ENCODE peak calls at places on chromosome 10, in seven cellular contexts. K, M, C, Q, Z, J and P are unnamed samples.

GRCh38 chr10:36531621-36532020 is 593.8 kb upstream of the ANKRD30A start:
- DNase-seq in K (no peak), M (no peak), C (no peak), Q (no peak), Z (no peak), J (no peak), P (peak; percentile 83)

GRCh38 chr10:110764793-110765512 is 106.8 kb upstream of the PDCD4 start:
- DNase-seq in K (no peak), M (no peak), C (no peak), Q (no peak), Z (no peak), J (no peak), P (peak; percentile 53)

GRCh38 chr10:44962870-44963738 is 3.5 kb downstream of the RASSF4 start:
- DNase-seq in K (no peak), M (peak; percentile 22), C (no peak), Q (peak; percentile 45), Z (no peak), J (peak; percentile 38), P (no peak)

GRCh38 chr10:18659784-18660561 is 742 bp downstream of the ARL5B start:
- DNase-seq in K (no peak), M (no peak), C (no peak), Q (peak; percentile 33), Z (peak; percentile 47), J (peak; percentile 79), P (peak; percentile 90)

GRCh38 chr10:123945506-123945905 is 53.9 kb upstream of the CPXM2 start:
- DNase-seq in K (no peak), M (no peak), C (no peak), Q (no peak), Z (peak; percentile 5), J (no peak), P (peak; percentile 38)

GRCh38 chr10:114631678-114632417 is 26.2 kb downstream of the ABLIM1 start:
- DNase-seq in K (no peak), M (peak; percentile 58), C (peak; percentile 53), Q (peak; percentile 77), Z (no peak), J (peak; percentile 54), P (no peak)

GRCh38 chr10:72291019-72291532 is 17.4 kb downstream of the DDIT4 start:
- DNase-seq in K (no peak), M (no peak), C (no peak), Q (no peak), Z (no peak), J (no peak), P (no peak)

GRCh38 chr10:122331100-122331499 is 43.4 kb upstream of the PLEKHA1 start:
- DNase-seq in K (no peak), M (no peak), C (no peak), Q (no peak), Z (no peak), J (no peak), P (no peak)

GRCh38 chr10:86373828-86374227 is 7.2 kb upstream of the GRID1 start:
- DNase-seq in K (no peak), M (no peak), C (no peak), Q (no peak), Z (no peak), J (no peak), P (no peak)

GRCh38 chr10:123559066-123559822 is 106.9 kb upstream of the GPR26 start:
- DNase-seq in K (no peak), M (peak; percentile 54), C (peak; percentile 65), Q (peak; percentile 71), Z (peak; percentile 66), J (peak; percentile 76), P (peak; percentile 36)

GRCh38 chr10:53836638-53837037 is 964.4 kb downstream of the PCDH15 start:
- DNase-seq in K (no peak), M (no peak), C (no peak), Q (no peak), Z (peak; percentile 31), J (no peak), P (peak; percentile 81)

GRCh38 chr10:73247509-73248258 is 629 bp upstream of the DNAJC9 start:
- DNase-seq in K (no peak), M (no peak), C (no peak), Q (no peak), Z (no peak), J (no peak), P (no peak)

GRCh38 chr10:44180321-44181154 is 204.4 kb downstream of the CXCL12 start:
- DNase-seq in K (no peak), M (no peak), C (no peak), Q (no peak), Z (peak; percentile 79), J (no peak), P (no peak)

GRCh38 chr10:80894339-80894791 is 356.7 kb downstream of the SH2D4B start:
- DNase-seq in K (no peak), M (no peak), C (no peak), Q (no peak), Z (no peak), J (no peak), P (no peak)

GRCh38 chr10:116787018-116787674 is 44.8 kb upstream of the HSPA12A start:
- DNase-seq in K (no peak), M (no peak), C (no peak), Q (no peak), Z (no peak), J (no peak), P (no peak)

GRCh38 chr10:131997366-131998049 is 15.8 kb upstream of the BNIP3 start:
- DNase-seq in K (no peak), M (peak; percentile 37), C (no peak), Q (peak; percentile 70), Z (peak; percentile 92), J (peak; percentile 88), P (peak; percentile 84)

GRCh38 chr10:14173391-14173705 is 157.4 kb downstream of the FRMD4A start:
- DNase-seq in K (no peak), M (no peak), C (no peak), Q (no peak), Z (peak; percentile 28), J (peak; percentile 28), P (no peak)
- H3K4me3 ChIP-seq in K (peak overlapping the region; percentile 53), M (peak overlapping the region; percentile 16), C (peak overlapping the region; percentile 51), Q (peak overlapping the region; percentile 35), Z (peak overlapping the region; percentile 49), J (no peak overlapping the region), P (no peak overlapping the region)

DNA sequence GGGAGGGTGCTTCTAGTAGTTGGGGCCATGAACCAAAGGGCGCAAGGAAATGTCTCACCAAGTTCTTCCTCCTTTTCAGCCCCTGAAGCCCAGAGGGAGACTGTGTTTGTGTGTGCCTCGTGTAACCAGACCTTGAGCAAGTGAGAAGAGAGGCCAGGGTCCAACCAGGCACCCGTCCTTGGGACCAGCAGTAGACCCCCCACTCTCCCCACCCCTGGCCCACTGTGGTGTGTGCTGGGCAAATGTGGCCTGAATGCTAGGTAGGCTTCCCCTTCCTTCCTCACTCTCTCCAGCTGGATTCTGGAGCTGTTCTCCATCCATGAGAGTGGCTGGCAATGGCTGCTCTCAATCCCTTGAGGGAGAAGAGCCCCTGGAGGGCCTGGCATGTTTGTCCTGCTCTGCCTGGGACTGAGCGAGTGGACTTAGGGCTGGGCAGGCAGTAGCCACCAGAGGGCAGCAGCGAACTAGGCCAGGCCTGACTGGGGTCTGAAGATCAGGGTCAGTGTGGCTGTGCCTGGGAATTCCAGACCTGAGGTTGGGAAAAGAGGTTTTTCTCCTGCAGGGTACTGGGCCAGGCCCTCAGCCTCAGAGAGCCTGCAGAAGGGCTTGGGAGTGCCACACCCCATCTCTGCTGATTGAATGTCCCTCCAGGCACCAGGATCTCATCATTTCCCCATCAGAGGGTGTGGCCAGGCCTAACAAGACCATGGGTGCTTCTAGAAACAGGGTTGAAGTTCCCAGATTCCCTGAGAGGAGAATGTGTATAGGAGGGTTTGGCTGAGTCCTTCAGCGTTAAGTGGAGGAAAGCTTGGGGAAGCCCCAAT is 12.4 kb downstream of the SFRP5 start:
- DNase-seq in K (peak; percentile 84), M (peak; percentile 53), C (peak; percentile 68), Q (peak; percentile 89), Z (peak; percentile 74), J (peak; percentile 82), P (peak; percentile 40)
- H3K4me3 ChIP-seq in K (no peak overlapping the region), M (no peak overlapping the region), C (no peak overlapping the region), Q (no peak overlapping the region), Z (no peak overlapping the region), J (no peak overlapping the region), P (no peak overlapping the region)

GRCh38 chr10:5416981-5417380 is 4.6 kb downstream of the NET1 start:
- DNase-seq in K (no peak), M (no peak), C (no peak), Q (no peak), Z (no peak), J (no peak), P (no peak)

GRCh38 chr10:5413012-5413938 is 918 bp downstream of the NET1 start:
- DNase-seq in K (no peak), M (no peak), C (peak; percentile 39), Q (peak; percentile 47), Z (peak; percentile 71), J (no peak), P (peak; percentile 63)

GRCh38 chr10:5406918-5407317 is 2.3 kb upstream of the TUBAL3 start:
- DNase-seq in K (no peak), M (no peak), C (no peak), Q (no peak), Z (no peak), J (no peak), P (no peak)

GRCh38 chr10:5412277-5412941 is at the start of gene NET1:
- DNase-seq in K (peak; percentile 72), M (peak; percentile 86), C (peak; percentile 89), Q (peak; percentile 93), Z (peak; percentile 91), J (peak; percentile 96), P (peak; percentile 78)

DNA sequence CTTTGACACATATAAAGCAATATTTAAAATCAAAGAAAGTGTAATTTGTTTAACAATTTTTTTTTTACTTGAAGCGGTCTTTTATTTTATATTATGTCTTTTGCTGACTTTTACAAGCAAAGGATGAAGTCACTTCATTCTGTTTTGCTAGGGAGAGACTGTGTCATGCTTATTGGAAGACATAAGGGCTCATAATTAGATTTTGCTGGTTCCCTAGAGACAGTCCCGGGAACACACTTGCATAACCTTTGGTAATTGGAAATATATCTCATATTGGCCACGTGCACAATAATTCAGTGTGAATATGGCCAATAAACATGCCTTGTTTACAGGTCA is 448 bp upstream of the NET1 start:
- DNase-seq in K (no peak), M (no peak), C (no peak), Q (no peak), Z (no peak), J (no peak), P (no peak)
- H3K4me3 ChIP-seq in K (no peak overlapping the region), M (peak overlapping the region; percentile 68), C (peak overlapping the region; percentile 60), Q (no peak overlapping the region), Z (peak overlapping the region; percentile 66), J (no peak overlapping the region), P (no peak overlapping the region)

DNA sequence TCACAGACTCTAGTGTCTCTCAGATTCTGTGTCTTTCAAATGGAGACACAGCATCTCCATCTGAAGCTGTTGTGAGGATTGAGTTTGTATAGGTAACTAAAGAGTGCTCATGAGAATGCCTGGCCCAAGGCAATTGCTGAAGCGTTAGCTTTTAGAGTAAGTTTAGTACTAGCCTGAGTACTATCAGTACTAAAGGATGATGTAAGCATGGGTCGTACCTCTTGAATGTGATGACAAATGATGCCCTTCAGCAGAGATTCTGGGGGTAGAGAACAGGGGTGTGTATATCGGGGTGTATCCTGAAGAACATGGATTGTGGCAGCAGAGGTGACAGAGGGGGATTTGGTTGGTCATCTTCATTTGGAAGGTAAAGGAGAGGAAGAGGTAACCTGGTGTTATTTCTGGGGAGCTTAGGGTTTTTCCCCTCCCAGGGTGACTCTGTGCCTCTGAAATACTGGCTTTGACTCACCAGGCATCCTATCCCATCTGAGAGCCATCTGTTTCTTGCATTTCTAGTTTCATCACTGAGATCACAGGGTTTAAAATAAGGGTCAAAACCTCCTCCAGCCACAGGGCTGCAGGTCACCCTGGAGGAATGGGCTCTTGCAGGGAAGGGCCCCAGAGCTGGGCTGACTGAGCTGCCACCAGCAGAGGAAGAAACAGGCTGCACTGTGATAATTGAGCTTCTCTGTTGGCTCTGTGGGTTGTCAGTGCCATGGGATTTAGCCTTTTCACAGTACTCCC is 756.0 kb downstream of the KCNMA1 start:
- DNase-seq in K (no peak), M (no peak), C (no peak), Q (no peak), Z (no peak), J (no peak), P (peak; percentile 12)
- H3K4me3 ChIP-seq in K (no peak overlapping the region), M (no peak overlapping the region), C (no peak overlapping the region), Q (no peak overlapping the region), Z (no peak overlapping the region), J (no peak overlapping the region), P (no peak overlapping the region)